ENCODE peak calls at places on chromosomes 4 and X, in seven cellular contexts. One of them, this sample, is unnamed.

GRCh38 chrX:130125090-130125489 is 14.8 kb upstream of the ELF4 start:
- DNase-seq in SK-N-SH: peak; percentile 71
- DNase-seq in esophagus squamous epithelium: no peak
- DNase-seq in psoas muscle: peak; percentile 56
- DNase-seq in lower lobe of right lung: no peak
- DNase-seq in endothelial cell: no peak
- DNase-seq in upper lobe of right lung: no peak
- DNase-seq in this sample: no peak

GRCh38 chrX:45900751-45901150 is 644.5 kb downstream of the ZNF674 start:
- DNase-seq in SK-N-SH: no peak
- DNase-seq in esophagus squamous epithelium: no peak
- DNase-seq in psoas muscle: no peak
- DNase-seq in lower lobe of right lung: no peak
- DNase-seq in endothelial cell: no peak
- DNase-seq in upper lobe of right lung: no peak
- DNase-seq in this sample: no peak

GRCh38 chr4:185470503-185471195 is 884 bp downstream of the CCDC110 start:
- DNase-seq in SK-N-SH: peak; percentile 31
- DNase-seq in esophagus squamous epithelium: peak; percentile 21
- DNase-seq in psoas muscle: peak; percentile 88
- DNase-seq in lower lobe of right lung: peak; percentile 79
- DNase-seq in endothelial cell: no peak
- DNase-seq in upper lobe of right lung: peak; percentile 81
- DNase-seq in this sample: peak; percentile 21

GRCh38 chrX:135170877-135171519 is at the start of gene CT55:
- DNase-seq in SK-N-SH: peak; percentile 31
- DNase-seq in esophagus squamous epithelium: no peak
- DNase-seq in psoas muscle: no peak
- DNase-seq in lower lobe of right lung: no peak
- DNase-seq in endothelial cell: no peak
- DNase-seq in upper lobe of right lung: no peak
- DNase-seq in this sample: no peak

GRCh38 chr4:3371038-3371437 is 70.7 kb upstream of the HGFAC start:
- DNase-seq in SK-N-SH: peak; percentile 31
- DNase-seq in esophagus squamous epithelium: no peak
- DNase-seq in psoas muscle: no peak
- DNase-seq in lower lobe of right lung: peak; percentile 40
- DNase-seq in endothelial cell: no peak
- DNase-seq in upper lobe of right lung: no peak
- DNase-seq in this sample: peak; percentile 13

GRCh38 chr4:7815562-7815961 is 124.1 kb downstream of the AFAP1 start:
- DNase-seq in SK-N-SH: no peak
- DNase-seq in esophagus squamous epithelium: no peak
- DNase-seq in psoas muscle: no peak
- DNase-seq in lower lobe of right lung: no peak
- DNase-seq in endothelial cell: no peak
- DNase-seq in upper lobe of right lung: no peak
- DNase-seq in this sample: no peak

GRCh38 chrX:108415146-108415545 is 23.1 kb downstream of the COL4A6 start:
- DNase-seq in SK-N-SH: no peak
- DNase-seq in esophagus squamous epithelium: no peak
- DNase-seq in psoas muscle: no peak
- DNase-seq in lower lobe of right lung: no peak
- DNase-seq in endothelial cell: no peak
- DNase-seq in upper lobe of right lung: no peak
- DNase-seq in this sample: no peak

GRCh38 chr4:155342142-155342541 is 34.6 kb downstream of the MAP9 start:
- DNase-seq in SK-N-SH: no peak
- DNase-seq in esophagus squamous epithelium: no peak
- DNase-seq in psoas muscle: no peak
- DNase-seq in lower lobe of right lung: no peak
- DNase-seq in endothelial cell: no peak
- DNase-seq in upper lobe of right lung: no peak
- DNase-seq in this sample: no peak

GRCh38 chr4:5043579-5043978 is 7.7 kb upstream of the STK32B start:
- DNase-seq in SK-N-SH: no peak
- DNase-seq in esophagus squamous epithelium: no peak
- DNase-seq in psoas muscle: no peak
- DNase-seq in lower lobe of right lung: no peak
- DNase-seq in endothelial cell: no peak
- DNase-seq in upper lobe of right lung: no peak
- DNase-seq in this sample: no peak

GRCh38 chr4:101888472-101888871 is 97.9 kb downstream of the BANK1 start:
- DNase-seq in SK-N-SH: no peak
- DNase-seq in esophagus squamous epithelium: no peak
- DNase-seq in psoas muscle: no peak
- DNase-seq in lower lobe of right lung: no peak
- DNase-seq in endothelial cell: no peak
- DNase-seq in upper lobe of right lung: no peak
- DNase-seq in this sample: no peak

GRCh38 chrX:45445745-45446412 is 245.2 kb upstream of the DIPK2B start:
- DNase-seq in SK-N-SH: no peak
- DNase-seq in esophagus squamous epithelium: no peak
- DNase-seq in psoas muscle: no peak
- DNase-seq in lower lobe of right lung: no peak
- DNase-seq in endothelial cell: no peak
- DNase-seq in upper lobe of right lung: no peak
- DNase-seq in this sample: no peak

GRCh38 chr4:7828011-7828720 is 111.5 kb downstream of the AFAP1 start:
- DNase-seq in SK-N-SH: peak; percentile 38
- DNase-seq in esophagus squamous epithelium: no peak
- DNase-seq in psoas muscle: peak; percentile 75
- DNase-seq in lower lobe of right lung: peak; percentile 59
- DNase-seq in endothelial cell: no peak
- DNase-seq in upper lobe of right lung: no peak
- DNase-seq in this sample: peak; percentile 66

GRCh38 chr4:54495091-54495490 is 162.7 kb upstream of the KIT start:
- DNase-seq in SK-N-SH: no peak
- DNase-seq in esophagus squamous epithelium: no peak
- DNase-seq in psoas muscle: no peak
- DNase-seq in lower lobe of right lung: no peak
- DNase-seq in endothelial cell: no peak
- DNase-seq in upper lobe of right lung: no peak
- DNase-seq in this sample: no peak

GRCh38 chr4:176270669-176271068 is 1.6 kb upstream of the ASB5 start:
- DNase-seq in SK-N-SH: no peak
- DNase-seq in esophagus squamous epithelium: no peak
- DNase-seq in psoas muscle: peak; percentile 88
- DNase-seq in lower lobe of right lung: no peak
- DNase-seq in endothelial cell: no peak
- DNase-seq in upper lobe of right lung: no peak
- DNase-seq in this sample: no peak

GRCh38 chr4:8913858-8914460 is 42.3 kb upstream of the HMX1 start:
- DNase-seq in SK-N-SH: peak; percentile 23
- DNase-seq in esophagus squamous epithelium: no peak
- DNase-seq in psoas muscle: no peak
- DNase-seq in lower lobe of right lung: no peak
- DNase-seq in endothelial cell: no peak
- DNase-seq in upper lobe of right lung: no peak
- DNase-seq in this sample: peak; percentile 16

GRCh38 chr4:176193898-176194297 is 1.5 kb downstream of the SPATA4 start:
- DNase-seq in SK-N-SH: no peak
- DNase-seq in esophagus squamous epithelium: no peak
- DNase-seq in psoas muscle: no peak
- DNase-seq in lower lobe of right lung: no peak
- DNase-seq in endothelial cell: no peak
- DNase-seq in upper lobe of right lung: no peak
- DNase-seq in this sample: no peak

GRCh38 chrX:6644411-6644810 is 109.5 kb upstream of the VCX3A start:
- DNase-seq in SK-N-SH: peak; percentile 1
- DNase-seq in esophagus squamous epithelium: no peak
- DNase-seq in psoas muscle: no peak
- DNase-seq in lower lobe of right lung: no peak
- DNase-seq in endothelial cell: no peak
- DNase-seq in upper lobe of right lung: no peak
- DNase-seq in this sample: no peak

GRCh38 chrX:38192007-38192625 is 28.6 kb downstream of the SRPX start:
- DNase-seq in SK-N-SH: peak; percentile 37
- DNase-seq in esophagus squamous epithelium: no peak
- DNase-seq in psoas muscle: no peak
- DNase-seq in lower lobe of right lung: no peak
- DNase-seq in endothelial cell: peak; percentile 10
- DNase-seq in upper lobe of right lung: no peak
- DNase-seq in this sample: no peak

GRCh38 chr4:53696956-53697685 is 105.8 kb upstream of the LNX1 start:
- DNase-seq in SK-N-SH: no peak
- DNase-seq in esophagus squamous epithelium: no peak
- DNase-seq in psoas muscle: no peak
- DNase-seq in lower lobe of right lung: no peak
- DNase-seq in endothelial cell: no peak
- DNase-seq in upper lobe of right lung: no peak
- DNase-seq in this sample: no peak

GRCh38 chr4:2059034-2059725 is at the start of gene NAT8L:
- DNase-seq in SK-N-SH: peak; percentile 93
- DNase-seq in esophagus squamous epithelium: no peak
- DNase-seq in psoas muscle: peak; percentile 69
- DNase-seq in lower lobe of right lung: peak; percentile 60
- DNase-seq in endothelial cell: no peak
- DNase-seq in upper lobe of right lung: no peak
- DNase-seq in this sample: peak; percentile 72

DNA sequence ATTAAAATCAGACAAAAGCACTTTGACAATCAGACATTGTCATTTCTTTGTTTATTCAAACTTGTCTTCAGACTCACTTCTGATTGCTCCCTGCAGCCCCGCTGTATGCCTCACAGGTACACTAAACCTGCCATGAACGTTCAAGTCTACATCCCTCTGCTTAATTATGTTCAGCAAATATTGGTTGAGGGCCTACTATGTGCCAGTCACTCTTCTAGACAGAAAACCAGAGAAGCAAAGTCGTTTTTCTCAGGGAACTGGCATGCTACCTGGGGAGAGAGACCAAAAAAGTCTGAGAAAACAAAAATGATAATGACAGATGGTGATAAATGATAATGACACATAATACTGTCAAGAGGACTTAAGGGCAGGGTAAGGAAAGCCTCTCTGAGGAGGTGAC is 19.4 kb downstream of the HMGB2 start:
- DNase-seq in SK-N-SH: no peak
- DNase-seq in esophagus squamous epithelium: no peak
- DNase-seq in psoas muscle: no peak
- DNase-seq in lower lobe of right lung: no peak
- DNase-seq in endothelial cell: no peak
- DNase-seq in upper lobe of right lung: no peak
- DNase-seq in this sample: no peak
- TF ChIP-seq CTCF in SK-N-SH: no peak
- TF ChIP-seq CTCF in esophagus squamous epithelium: no peak
- TF ChIP-seq CTCF in psoas muscle: no peak
- TF ChIP-seq CTCF in lower lobe of right lung: no peak
- TF ChIP-seq CTCF in endothelial cell: no peak
- TF ChIP-seq CTCF in upper lobe of right lung: no peak
- TF ChIP-seq CTCF in this sample: no peak

GRCh38 chr4:76744253-76744921 is 153.6 kb downstream of the SOWAHB start:
- DNase-seq in SK-N-SH: no peak
- DNase-seq in esophagus squamous epithelium: no peak
- DNase-seq in psoas muscle: no peak
- DNase-seq in lower lobe of right lung: no peak
- DNase-seq in endothelial cell: no peak
- DNase-seq in upper lobe of right lung: no peak
- DNase-seq in this sample: no peak
- TF ChIP-seq CTCF in SK-N-SH: no peak
- TF ChIP-seq CTCF in esophagus squamous epithelium: no peak
- TF ChIP-seq CTCF in psoas muscle: no peak
- TF ChIP-seq CTCF in lower lobe of right lung: no peak
- TF ChIP-seq CTCF in endothelial cell: no peak
- TF ChIP-seq CTCF in upper lobe of right lung: no peak
- TF ChIP-seq CTCF in this sample: no peak

DNA sequence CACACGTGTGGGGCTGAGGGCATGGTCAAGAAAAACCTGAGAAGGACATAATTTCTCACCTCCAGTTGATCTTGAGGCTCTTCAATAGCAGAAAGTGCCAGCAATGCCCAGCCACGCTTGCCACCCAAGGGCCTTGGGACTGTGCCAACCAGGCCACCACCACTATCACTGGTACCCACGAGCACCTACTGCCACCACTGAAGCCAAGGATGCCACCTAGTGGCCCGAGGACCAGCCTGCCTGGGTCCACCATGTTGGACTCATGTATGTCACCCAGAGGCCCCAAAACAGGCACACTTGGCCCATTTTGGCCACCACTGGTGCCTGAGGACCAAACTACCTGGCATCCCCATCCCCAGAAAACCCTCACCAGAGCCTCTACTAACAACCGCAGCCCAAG is 191.8 kb downstream of the ADAM29 start:
- DNase-seq in SK-N-SH: no peak
- DNase-seq in esophagus squamous epithelium: no peak
- DNase-seq in psoas muscle: no peak
- DNase-seq in lower lobe of right lung: no peak
- DNase-seq in endothelial cell: no peak
- DNase-seq in upper lobe of right lung: no peak
- DNase-seq in this sample: no peak
- TF ChIP-seq CTCF in SK-N-SH: no peak
- TF ChIP-seq CTCF in esophagus squamous epithelium: no peak
- TF ChIP-seq CTCF in psoas muscle: no peak
- TF ChIP-seq CTCF in lower lobe of right lung: no peak
- TF ChIP-seq CTCF in endothelial cell: no peak
- TF ChIP-seq CTCF in upper lobe of right lung: no peak
- TF ChIP-seq CTCF in this sample: peak; percentile 23

GRCh38 chrX:115896362-115896761 is 274.2 kb upstream of the AGTR2 start:
- DNase-seq in SK-N-SH: no peak
- DNase-seq in esophagus squamous epithelium: no peak
- DNase-seq in psoas muscle: peak; percentile 13
- DNase-seq in lower lobe of right lung: no peak
- DNase-seq in endothelial cell: no peak
- DNase-seq in upper lobe of right lung: no peak
- DNase-seq in this sample: no peak

GRCh38 chrX:115900425-115900824 is 270.1 kb upstream of the AGTR2 start:
- DNase-seq in SK-N-SH: no peak
- DNase-seq in esophagus squamous epithelium: no peak
- DNase-seq in psoas muscle: no peak
- DNase-seq in lower lobe of right lung: no peak
- DNase-seq in endothelial cell: no peak
- DNase-seq in upper lobe of right lung: no peak
- DNase-seq in this sample: no peak

GRCh38 chrX:115897956-115898355 is 272.6 kb upstream of the AGTR2 start:
- DNase-seq in SK-N-SH: no peak
- DNase-seq in esophagus squamous epithelium: no peak
- DNase-seq in psoas muscle: peak; percentile 6
- DNase-seq in lower lobe of right lung: no peak
- DNase-seq in endothelial cell: no peak
- DNase-seq in upper lobe of right lung: no peak
- DNase-seq in this sample: no peak

GRCh38 chrX:115895678-115896329 is 274.7 kb upstream of the AGTR2 start:
- DNase-seq in SK-N-SH: no peak
- DNase-seq in esophagus squamous epithelium: no peak
- DNase-seq in psoas muscle: peak; percentile 38
- DNase-seq in lower lobe of right lung: no peak
- DNase-seq in endothelial cell: no peak
- DNase-seq in upper lobe of right lung: no peak
- DNase-seq in this sample: no peak

DNA sequence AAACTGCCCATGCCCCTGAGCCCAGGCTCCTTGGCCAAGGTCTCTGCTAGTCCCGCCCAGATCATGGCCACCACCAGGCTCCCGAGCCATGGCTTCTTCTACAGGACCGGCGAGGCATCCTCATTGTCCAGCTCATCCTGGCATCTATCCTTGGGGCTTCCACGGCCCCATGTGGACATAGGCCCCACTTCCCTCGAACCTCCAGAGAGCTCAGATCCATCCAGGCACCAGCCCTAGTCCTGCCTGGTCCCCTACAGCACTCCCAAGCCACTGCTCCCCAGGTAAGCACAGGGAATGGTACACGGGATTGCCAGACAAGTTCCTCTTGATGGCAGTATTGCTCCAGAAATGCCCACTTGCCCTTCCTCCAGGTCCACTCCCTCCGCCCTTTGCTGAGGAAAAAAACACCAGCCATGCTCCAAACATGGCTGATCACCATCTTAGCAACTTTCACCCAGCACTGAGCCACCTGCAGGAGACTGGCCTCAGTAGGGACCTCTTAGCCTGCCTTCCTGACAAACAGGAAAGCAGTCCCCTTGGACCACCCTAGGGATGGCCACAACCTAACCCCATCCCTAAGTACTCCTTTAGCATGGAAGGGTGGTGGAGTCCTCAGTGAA is 272.1 kb upstream of the AGTR2 start:
- DNase-seq in SK-N-SH: peak; percentile 37
- DNase-seq in esophagus squamous epithelium: no peak
- DNase-seq in psoas muscle: peak; percentile 81
- DNase-seq in lower lobe of right lung: no peak
- DNase-seq in endothelial cell: peak; percentile 15
- DNase-seq in upper lobe of right lung: no peak
- DNase-seq in this sample: peak; percentile 45
- TF ChIP-seq CTCF in SK-N-SH: peak; percentile 46
- TF ChIP-seq CTCF in esophagus squamous epithelium: no peak
- TF ChIP-seq CTCF in psoas muscle: peak; percentile 52
- TF ChIP-seq CTCF in lower lobe of right lung: no peak
- TF ChIP-seq CTCF in endothelial cell: no peak
- TF ChIP-seq CTCF in upper lobe of right lung: no peak
- TF ChIP-seq CTCF in this sample: peak; percentile 32